ENCODE peak calls at places on chromosomes 3 and 15, in eight cellular contexts. M is stimulated activated CD4-positive, alpha-beta T cell treated with anti-CD3 and anti-CD28 coated beads, TNF-alpha, amount 100 ng/mL, for 24 hours; K is NCI-H2081; F is SK-MEL-5; R is KBM-7; X is HT-29; C is Calu3; D is NAMALWA. W is an unnamed sample.

GRCh38 chr3:122984007-122984406 is 43.6 kb downstream of the SEMA5B start:
- DNase-seq in R (no peak), K (no peak), C (no peak), X (no peak), D (no peak), F (no peak), M (no peak), W (no peak)

GRCh38 chr3:49804141-49805041 is 1.3 kb downstream of the INKA1 start:
- DNase-seq in X (no peak), C (no peak), D (peak; percentile 47), M (no peak), F (peak; percentile 23), K (no peak), R (peak; percentile 33), W (no peak)

GRCh38 chr15:75785771-75786563 is 57.3 kb upstream of the UBE2Q2 start:
- DNase-seq in R (peak; percentile 26), D (no peak), F (no peak), M (no peak), C (no peak), K (no peak), X (no peak), W (no peak)

GRCh38 chr15:72276326-72276700 is 4.0 kb upstream of the PARP6 start:
- DNase-seq in M (no peak), R (no peak), D (no peak), X (no peak), F (no peak), C (no peak), K (no peak), W (no peak)

GRCh38 chr15:73596214-73596613 is 37.0 kb downstream of the NPTN start:
- DNase-seq in K (no peak), X (no peak), F (no peak), R (peak; percentile 49), C (no peak), D (no peak), M (no peak), W (no peak)

GRCh38 chr3:150779402-150779858 is 16.5 kb upstream of the SIAH2 start:
- DNase-seq in R (no peak), X (peak; percentile 28), M (no peak), F (no peak), D (no peak), K (no peak), C (no peak), W (no peak)

GRCh38 chr15:91186892-91187644 is 87.0 kb downstream of the SV2B start:
- DNase-seq in F (peak; percentile 8), K (no peak), D (peak; percentile 24), C (peak; percentile 47), R (peak; percentile 36), M (no peak), X (peak; percentile 59), W (no peak)

GRCh38 chr3:119288669-119289068 is 5.5 kb upstream of the ARHGAP31 start:
- DNase-seq in R (no peak), M (no peak), C (no peak), K (no peak), D (no peak), F (no peak), X (no peak), W (no peak)

GRCh38 chr3:45105855-45106655 is 40.1 kb downstream of the CDCP1 start:
- DNase-seq in M (peak; percentile 75), K (no peak), D (no peak), R (peak; percentile 53), C (no peak), X (no peak), F (peak; percentile 30), W (no peak)

GRCh38 chr3:188950832-188951489 is 220.8 kb upstream of the TPRG1 start:
- DNase-seq in C (peak; percentile 87), F (no peak), X (peak; percentile 77), D (no peak), M (peak; percentile 45), K (no peak), R (no peak), W (no peak)

GRCh38 chr3:24315991-24316390 is 178.7 kb downstream of the THRB start:
- DNase-seq in M (no peak), D (no peak), K (no peak), C (no peak), R (no peak), F (no peak), X (no peak), W (no peak)

GRCh38 chr3:132753946-132754345 is 31.7 kb upstream of the NPHP3 start:
- DNase-seq in X (no peak), R (no peak), D (no peak), M (no peak), K (no peak), F (no peak), C (no peak), W (no peak)

GRCh38 chr15:56244811-56245576 is 1.3 kb upstream of the RFX7 start:
- DNase-seq in M (peak; percentile 50), X (peak; percentile 58), D (peak; percentile 56), C (peak; percentile 20), F (no peak), K (peak; percentile 64), R (no peak), W (no peak)

GRCh38 chr3:169285057-169285990 is 378.2 kb downstream of the MECOM start:
- DNase-seq in K (no peak), R (no peak), M (no peak), D (no peak), X (no peak), C (no peak), F (no peak), W (no peak)

GRCh38 chr3:133394561-133395311 is 5.1 kb upstream of the BFSP2 start:
- DNase-seq in R (no peak), M (no peak), D (no peak), F (no peak), K (no peak), X (no peak), C (no peak), W (no peak)

GRCh38 chr3:168248383-168249047 is 152.8 kb upstream of the GOLIM4 start:
- DNase-seq in M (no peak), K (peak; percentile 63), F (no peak), C (peak; percentile 62), D (no peak), X (no peak), R (peak; percentile 37), W (no peak)

GRCh38 chr3:152610621-152611020 is 224.3 kb upstream of the P2RY1 start:
- DNase-seq in X (no peak), R (no peak), F (no peak), M (no peak), D (no peak), K (peak; percentile 70), C (no peak), W (no peak)

GRCh38 chr15:96333194-96334016 is 2.9 kb downstream of the NR2F2 start:
- DNase-seq in M (no peak), D (no peak), R (no peak), K (peak; percentile 41), C (peak; percentile 57), X (peak; percentile 55), F (no peak), W (no peak)

GRCh38 chr3:159667261-159667660 is 321.4 kb upstream of the IL12A start:
- DNase-seq in C (no peak), X (no peak), K (no peak), D (no peak), M (no peak), F (no peak), R (no peak), W (no peak)

GRCh38 chr3:50474717-50475116 is 28.7 kb downstream of the CACNA2D2 start:
- DNase-seq in C (no peak), D (no peak), R (no peak), K (no peak), X (no peak), F (no peak), M (no peak), W (no peak)

GRCh38 chr15:51499379-51499976 is 123.1 kb downstream of the DMXL2 start:
- DNase-seq in R (peak; percentile 35), X (peak; percentile 67), K (peak; percentile 28), D (peak; percentile 51), F (peak; percentile 66), C (peak; percentile 11), M (no peak), W (peak; percentile 9)

GRCh38 chr3:149382091-149382467 is 4.6 kb upstream of the TM4SF1 start:
- DNase-seq in R (no peak), F (no peak), K (no peak), D (no peak), C (no peak), M (no peak), X (peak; percentile 12), W (no peak)

GRCh38 chr3:77945320-77945719 is 905.4 kb downstream of the ROBO2 start:
- DNase-seq in R (no peak), K (no peak), M (no peak), C (no peak), X (no peak), F (no peak), D (no peak), W (no peak)

GRCh38 chr3:135807879-135808278 is 157.6 kb upstream of the PPP2R3A start:
- DNase-seq in X (no peak), C (no peak), M (no peak), R (no peak), F (no peak), K (no peak), D (no peak), W (no peak)

W was measured in GM12891.